ENCODE peak calls at places on chromosomes 12 and 14, in four cellular contexts. G, B, K and N are unnamed samples.

GRCh38 chr12:113347-113746 is 46.8 kb downstream of the IQSEC3 start:
- DNase-seq in K (no peak), G (no peak), B (peak; percentile 12), N (no peak)

GRCh38 chr12:6205144-6205539 is 4.9 kb downstream of the CD9 start:
- DNase-seq in G (peak; percentile 60), B (no peak), K (no peak), N (no peak)

GRCh38 chr12:126361804-126362203 is 1296.6 kb downstream of the AACS start:
- DNase-seq in G (no peak), B (no peak), K (no peak), N (no peak)

GRCh38 chr14:24365600-24366374 is 2.2 kb upstream of the NFATC4 start:
- DNase-seq in G (peak; percentile 97), B (peak; percentile 88), K (peak; percentile 89), N (peak; percentile 97)

GRCh38 chr12:67701121-67701520 is 52.6 kb downstream of the DYRK2 start:
- DNase-seq in G (peak; percentile 76), K (no peak), B (peak; percentile 69), N (no peak)

GRCh38 chr12:131553409-131553808 is 157.5 kb upstream of the SFSWAP start:
- DNase-seq in K (no peak), B (no peak), G (no peak), N (no peak)

GRCh38 chr12:115375188-115375991 is 691.4 kb upstream of the TBX3 start:
- DNase-seq in B (peak; percentile 81), K (no peak), G (peak; percentile 78), N (peak; percentile 84)

GRCh38 chr12:131905640-131906091 is 11.2 kb downstream of the ULK1 start:
- DNase-seq in B (no peak), G (no peak), K (no peak), N (no peak)

GRCh38 chr12:54991161-54991991 is 6.8 kb upstream of the TESPA1 start:
- DNase-seq in B (no peak), G (no peak), K (no peak), N (peak; percentile 7)

GRCh38 chr12:96195845-96196451 is 1.8 kb downstream of the ELK3 start:
- DNase-seq in B (peak; percentile 74), K (no peak), G (peak; percentile 81), N (peak; percentile 53)

GRCh38 chr12:68815928-68816800 is 8.2 kb downstream of the MDM2 start:
- DNase-seq in B (no peak), G (no peak), K (no peak), N (no peak)

GRCh38 chr12:56358836-56359532 is 923 bp downstream of the STAT2 start:
- DNase-seq in K (no peak), B (peak; percentile 87), G (peak; percentile 83), N (peak; percentile 92)

GRCh38 chr14:49893309-49894213 is 679 bp downstream of the ARF6 start:
- DNase-seq in B (no peak), K (peak; percentile 30), G (peak; percentile 74), N (peak; percentile 57)

GRCh38 chr12:108922918-108923317 is 43.0 kb downstream of the DAO start:
- DNase-seq in G (no peak), B (no peak), K (no peak), N (no peak)

GRCh38 chr14:105255021-105255507 is 6.7 kb downstream of the BTBD6 start:
- DNase-seq in B (peak; percentile 28), G (peak; percentile 65), K (no peak), N (peak; percentile 35)

GRCh38 chr12:77152623-77153193 is 87.3 kb upstream of the E2F7 start:
- DNase-seq in K (no peak), G (peak; percentile 75), B (peak; percentile 56), N (peak; percentile 76)

GRCh38 chr12:49365542-49365941 is 1.7 kb upstream of the SPATS2 start:
- DNase-seq in G (peak; percentile 58), K (no peak), B (peak; percentile 89), N (peak; percentile 94)

GRCh38 chr14:73744874-73745529 is 30.8 kb upstream of the PNMA1 start:
- DNase-seq in G (no peak), K (no peak), B (no peak), N (no peak)

GRCh38 chr14:40410708-40411107 is 978.5 kb upstream of the FBXO33 start:
- DNase-seq in G (no peak), B (no peak), K (no peak), N (no peak)

GRCh38 chr14:21092147-21093011 is 6.1 kb downstream of the ZNF219 start:
- DNase-seq in G (peak; percentile 85), K (peak; percentile 91), B (peak; percentile 67), N (peak; percentile 82)

GRCh38 chr12:92224685-92225331 is 79.2 kb upstream of the BTG1 start:
- DNase-seq in K (no peak), G (peak; percentile 84), B (peak; percentile 71), N (peak; percentile 43)

GRCh38 chr14:58637040-58637390 is 747 bp upstream of the DACT1 start:
- DNase-seq in K (peak; percentile 22), G (peak; percentile 95), B (peak; percentile 94), N (peak; percentile 90)

GRCh38 chr14:91038439-91038838 is 22.0 kb downstream of the RPS6KA5 start:
- DNase-seq in K (no peak), B (no peak), G (peak; percentile 20), N (no peak)

GRCh38 chr14:20610002-20610765 is 19.0 kb upstream of the RNASE12 start:
- DNase-seq in K (peak; percentile 83), G (peak; percentile 82), B (peak; percentile 82), N (peak; percentile 81)

GRCh38 chr14:61472801-61473376 is 151.5 kb downstream of the PRKCH start:
- DNase-seq in B (peak; percentile 24), G (peak; percentile 54), K (no peak), N (no peak)

GRCh38 chr12:59742831-59743230 is 147.0 kb downstream of the SLC16A7 start:
- DNase-seq in G (peak; percentile 77), B (peak; percentile 71), K (no peak), N (peak; percentile 33)

GRCh38 chr12:26563555-26563954 is 269.4 kb downstream of the ITPR2 start:
- DNase-seq in G (no peak), B (no peak), K (no peak), N (no peak)

GRCh38 chr12:74563927-74564326 is 26.3 kb downstream of the ATXN7L3B start:
- DNase-seq in K (no peak), G (no peak), B (no peak), N (no peak)

GRCh38 chr12:4540633-4541032 is 1.9 kb downstream of the RAD51AP1 start:
- DNase-seq in B (no peak), G (no peak), K (no peak), N (no peak)

GRCh38 chr14:56811596-56812363 is 1.5 kb upstream of the OTX2 start:
- DNase-seq in G (no peak), K (no peak), B (no peak), N (no peak)

DNA sequence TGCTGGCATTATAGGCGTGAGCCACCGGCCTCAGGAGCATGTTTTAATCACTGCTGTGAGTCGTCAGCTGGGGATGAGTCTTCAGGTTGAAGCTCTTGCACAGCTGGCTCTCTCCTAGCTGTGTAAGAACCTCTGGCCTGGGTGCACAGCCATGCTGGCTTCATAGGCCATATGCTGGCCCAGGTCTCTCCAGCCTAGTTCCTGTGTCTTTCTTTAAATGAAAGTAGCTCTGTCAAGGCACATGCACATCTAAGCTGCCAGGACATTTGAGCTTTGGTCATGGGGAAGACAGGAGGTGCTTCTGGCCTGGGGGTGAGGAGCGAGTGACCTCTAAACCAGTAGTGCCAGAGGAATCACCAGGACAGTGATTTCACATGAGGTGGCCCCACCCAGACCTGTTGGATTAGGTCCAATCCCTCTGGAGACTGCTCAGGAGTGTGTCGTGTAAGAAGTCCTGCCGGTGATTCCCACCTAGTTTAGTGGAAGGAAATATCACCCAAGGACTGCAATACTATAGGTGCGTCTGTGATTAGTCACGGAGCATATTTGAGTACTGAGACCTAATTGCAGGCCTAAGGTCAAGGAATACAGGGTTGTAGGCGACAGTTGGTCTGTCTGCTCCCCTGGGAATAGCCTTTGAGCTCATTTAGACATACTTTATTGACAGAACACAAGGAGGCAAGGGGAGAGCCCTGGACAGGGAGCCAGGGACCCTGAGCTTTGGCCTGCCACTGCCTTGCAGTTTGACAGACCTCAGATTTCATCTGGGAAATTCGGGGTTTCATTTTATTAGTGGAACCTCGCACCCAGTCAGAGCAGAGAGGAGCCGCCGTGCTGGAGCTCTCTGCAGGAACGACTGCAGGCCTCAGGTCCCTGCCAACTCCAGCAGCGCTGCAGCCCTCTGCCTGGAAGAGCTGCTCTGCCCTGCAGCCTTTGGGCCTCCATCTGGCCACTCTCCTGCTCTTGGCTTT is 67.0 kb downstream of the ANKRD9 start:
- DNase-seq in G (peak; percentile 23), B (peak; percentile 22), K (no peak), N (no peak)
- TF ChIP-seq CTCF in G (no peak), B (no peak), K (no peak), N (no peak)

GRCh38 chr14:77105118-77105517 is 7.1 kb downstream of the CIPC start:
- DNase-seq in K (no peak), G (no peak), B (no peak), N (no peak)
- TF ChIP-seq CTCF in K (no peak), G (no peak), B (no peak), N (no peak)

DNA sequence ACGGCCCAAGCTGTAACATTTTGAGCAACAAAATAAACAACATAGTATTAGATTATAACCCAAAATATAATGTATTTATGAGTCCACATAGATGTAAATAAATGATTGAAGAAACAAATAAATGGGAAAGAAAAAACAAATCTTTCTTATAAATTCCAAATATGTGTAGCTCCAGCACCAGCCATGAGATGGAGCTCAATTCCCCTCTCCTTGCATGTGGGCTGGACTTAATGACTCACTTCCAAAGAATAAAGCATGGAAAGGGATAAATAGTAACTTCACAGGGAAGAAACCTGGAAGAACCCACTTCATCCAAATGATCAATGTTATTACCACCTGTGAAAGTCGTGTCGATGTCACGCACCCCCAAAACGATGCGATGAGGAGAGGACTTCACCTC is 158.8 kb downstream of the RPAP3 start:
- DNase-seq in B (peak; percentile 69), G (peak; percentile 71), K (no peak), N (peak; percentile 73)
- TF ChIP-seq CTCF in B (peak; percentile 69), G (peak; percentile 57), K (no peak), N (peak; percentile 76)

GRCh38 chr14:95614335-95614734 is 71.9 kb upstream of the TCL1B start:
- DNase-seq in B (no peak), G (peak; percentile 4), K (no peak), N (no peak)

GRCh38 chr14:95611293-95611880 is 74.8 kb upstream of the TCL1B start:
- DNase-seq in K (no peak), B (no peak), G (no peak), N (no peak)

DNA sequence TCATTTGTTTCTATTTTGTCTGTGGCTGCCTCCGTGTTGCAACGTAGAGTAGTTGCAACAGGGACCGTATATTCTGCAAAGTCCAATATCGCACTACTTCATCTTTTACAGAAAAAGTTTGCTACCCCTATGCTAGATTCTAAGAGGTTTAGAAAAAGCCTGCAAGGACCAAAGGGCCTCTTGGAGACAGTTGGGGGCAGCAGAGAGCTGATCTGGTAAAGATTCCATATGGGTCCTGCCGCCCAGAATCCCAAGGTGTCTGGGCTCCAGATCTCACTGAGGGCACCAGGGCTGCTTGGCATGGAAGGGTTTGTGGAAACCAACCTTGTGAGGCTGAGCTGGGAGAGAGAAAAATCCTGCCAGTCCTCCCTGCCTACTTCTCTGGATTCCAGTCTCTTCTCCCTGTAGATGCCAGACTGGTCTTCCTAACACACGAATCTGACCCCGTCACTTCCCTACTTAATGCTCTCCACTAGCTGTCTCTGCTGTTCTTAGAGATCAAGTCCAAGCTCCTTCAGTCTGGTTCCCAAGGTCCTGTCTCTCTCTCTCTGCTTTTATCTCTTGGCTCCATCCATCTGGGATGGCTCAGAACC is 74.6 kb downstream of the GLRX5 start:
- DNase-seq in G (peak; percentile 38), B (peak; percentile 23), K (peak; percentile 64), N (peak; percentile 37)
- TF ChIP-seq CTCF in G (peak; percentile 69), B (peak; percentile 46), K (peak; percentile 65), N (peak; percentile 58)